ENCODE peak calls at places on chromosomes 1 and 21, in ten cellular contexts. R is K562; G is SK-N-DZ; W is neural crest cell; H is activated naive CD4-positive, alpha-beta T cell treated with anti-CD3 and anti-CD28 coated beads, Interleukin-2, amount 10 ng/mL, durations not matched to agents 7 days and 5 days; Y is Peyer's patch; Q is AML-193; X is psoas muscle; M is HFF-Myc; K is T1000. T is an unnamed sample.

GRCh38 chr1:204520834-204521709 is 4.9 kb downstream of the MDM4 start:
- DNase-seq in W (no peak), K (no peak), H (peak), Q (peak), M (no peak), G (no peak), Y (peak), R (no peak), X (no peak), T (peak)

GRCh38 chr1:14377386-14377785 is 221.1 kb upstream of the KAZN start:
- DNase-seq in H (no peak), X (no peak), R (no peak), Q (no peak), G (no peak), Y (no peak), M (no peak), W (no peak), K (peak), T (no peak)

GRCh38 chr1:200376521-200376920 is 33.3 kb downstream of the ZNF281 start:
- DNase-seq in K (peak), Y (no peak), R (no peak), X (no peak), Q (no peak), H (no peak), G (no peak), W (no peak), M (no peak), T (no peak)

GRCh38 chr1:45979778-45980176 is 152.7 kb downstream of the PIK3R3 start:
- DNase-seq in Y (no peak), K (no peak), W (no peak), Q (no peak), M (no peak), R (no peak), G (no peak), H (no peak), X (no peak), T (no peak)

GRCh38 chr1:168057921-168058320 is 78.8 kb downstream of the GPR161 start:
- DNase-seq in K (no peak), G (no peak), H (no peak), R (no peak), X (no peak), Q (no peak), Y (no peak), M (no peak), W (no peak), T (no peak)

GRCh38 chr21:34702341-34702807 is 33.6 kb downstream of the CLIC6 start:
- DNase-seq in X (peak), Q (no peak), Y (no peak), R (no peak), W (no peak), G (no peak), K (peak), M (peak), H (no peak), T (no peak)

GRCh38 chr1:110875216-110875731 is 2.3 kb downstream of the CD53 start:
- DNase-seq in H (peak), X (no peak), Q (peak), W (no peak), R (peak), M (no peak), K (no peak), G (no peak), Y (peak), T (no peak)

GRCh38 chr1:111191496-111191895 is 8.9 kb downstream of the DENND2D start:
- DNase-seq in K (peak), R (no peak), H (no peak), G (no peak), Q (no peak), W (no peak), Y (no peak), M (no peak), X (no peak), T (peak)

GRCh38 chr1:209430821-209431259 is 152.7 kb upstream of the CAMK1G start:
- DNase-seq in H (no peak), X (no peak), W (no peak), K (no peak), G (no peak), Q (no peak), R (no peak), Y (no peak), M (no peak), T (no peak)

GRCh38 chr1:12541274-12542137 is 76.5 kb downstream of the DHRS3 start:
- DNase-seq in M (no peak), H (peak), R (peak), K (no peak), Q (no peak), W (no peak), X (peak), G (no peak), Y (no peak), T (no peak)

GRCh38 chr1:18581420-18581880 is 49.2 kb upstream of the PAX7 start:
- DNase-seq in Y (no peak), M (no peak), R (peak), H (peak), Q (no peak), X (peak), G (peak), K (no peak), W (peak), T (peak)

GRCh38 chr1:1922782-1923680 is 4.0 kb upstream of the TMEM52 start:
- DNase-seq in M (no peak), K (no peak), H (no peak), W (no peak), Y (no peak), Q (no peak), X (no peak), G (no peak), R (peak), T (peak)

GRCh38 chr1:36298640-36299039 is 7.5 kb upstream of the SH3D21 start:
- DNase-seq in X (no peak), G (no peak), Y (no peak), Q (no peak), K (no peak), H (no peak), M (no peak), W (no peak), R (no peak), T (no peak)

GRCh38 chr21:42558846-42559245 is 45.2 kb downstream of the SLC37A1 start:
- DNase-seq in H (no peak), M (no peak), R (no peak), Y (no peak), Q (no peak), W (no peak), G (no peak), K (no peak), X (no peak), T (no peak)

GRCh38 chr1:247037483-247038320 is 29.8 kb upstream of the ZNF695 start:
- DNase-seq in G (no peak), Y (no peak), R (no peak), K (no peak), Q (no peak), W (no peak), M (no peak), H (no peak), X (no peak), T (no peak)

GRCh38 chr1:27418326-27418761 is 25.9 kb downstream of the GPR3 start:
- DNase-seq in M (peak), X (peak), K (peak), R (no peak), H (no peak), Q (no peak), Y (peak), G (no peak), W (no peak), T (no peak)

GRCh38 chr21:28215214-28215954 is 777.3 kb downstream of the LTN1 start:
- DNase-seq in W (no peak), H (no peak), Y (no peak), M (no peak), G (no peak), Q (no peak), K (peak), X (no peak), R (no peak), T (no peak)

GRCh38 chr1:15945011-15945831 is 30.7 kb downstream of the ZBTB17 start:
- DNase-seq in H (no peak), Q (no peak), X (no peak), Y (no peak), G (no peak), R (no peak), W (no peak), K (no peak), M (no peak), T (no peak)

GRCh38 chr1:181479137-181479745 is 4.1 kb upstream of the CACNA1E start:
- DNase-seq in Q (peak), Y (no peak), G (peak), R (peak), X (peak), K (no peak), H (peak), M (peak), W (peak), T (peak)

T was measured in H54.